ENCODE peak calls at places on chromosome 4, in eight cellular contexts. One of them, this sample, is unnamed.

GRCh38 chr4:8205241-8205707 is 6.2 kb downstream of the SH3TC1 start:
- DNase-seq in cardiac muscle cell: peak
- DNase-seq in pancreas: no peak
- DNase-seq in GM23338: no peak
- DNase-seq in mammary epithelial cell: peak
- DNase-seq in CD8-positive, alpha-beta memory T cell: no peak
- DNase-seq in DND-41: no peak
- DNase-seq in PC-3: no peak
- DNase-seq in this sample: no peak

GRCh38 chr4:183746305-183747229 is 87.5 kb downstream of the TRAPPC11 start:
- DNase-seq in cardiac muscle cell: no peak
- DNase-seq in pancreas: no peak
- DNase-seq in GM23338: no peak
- DNase-seq in mammary epithelial cell: no peak
- DNase-seq in CD8-positive, alpha-beta memory T cell: no peak
- DNase-seq in DND-41: no peak
- DNase-seq in PC-3: peak
- DNase-seq in this sample: no peak

GRCh38 chr4:151489462-151490203 is 80.7 kb downstream of the FHIP1A start:
- DNase-seq in cardiac muscle cell: no peak
- DNase-seq in pancreas: no peak
- DNase-seq in GM23338: peak
- DNase-seq in mammary epithelial cell: no peak
- DNase-seq in CD8-positive, alpha-beta memory T cell: no peak
- DNase-seq in DND-41: no peak
- DNase-seq in PC-3: no peak
- DNase-seq in this sample: no peak

GRCh38 chr4:107153228-107153627 is 117.1 kb upstream of the DKK2 start:
- DNase-seq in cardiac muscle cell: peak
- DNase-seq in pancreas: no peak
- DNase-seq in GM23338: peak
- DNase-seq in mammary epithelial cell: no peak
- DNase-seq in CD8-positive, alpha-beta memory T cell: no peak
- DNase-seq in DND-41: no peak
- DNase-seq in PC-3: no peak
- DNase-seq in this sample: no peak

GRCh38 chr4:108311313-108311712 is 142.6 kb upstream of the LEF1 start:
- DNase-seq in cardiac muscle cell: no peak
- DNase-seq in pancreas: no peak
- DNase-seq in GM23338: no peak
- DNase-seq in mammary epithelial cell: no peak
- DNase-seq in CD8-positive, alpha-beta memory T cell: no peak
- DNase-seq in DND-41: no peak
- DNase-seq in PC-3: no peak
- DNase-seq in this sample: no peak

GRCh38 chr4:22045051-22045450 is 96.5 kb upstream of the KCNIP4 start:
- DNase-seq in cardiac muscle cell: no peak
- DNase-seq in pancreas: no peak
- DNase-seq in GM23338: no peak
- DNase-seq in mammary epithelial cell: no peak
- DNase-seq in CD8-positive, alpha-beta memory T cell: no peak
- DNase-seq in DND-41: no peak
- DNase-seq in PC-3: no peak
- DNase-seq in this sample: no peak

GRCh38 chr4:25560605-25561004 is 95.0 kb upstream of the SLC34A2 start:
- DNase-seq in cardiac muscle cell: no peak
- DNase-seq in pancreas: no peak
- DNase-seq in GM23338: no peak
- DNase-seq in mammary epithelial cell: no peak
- DNase-seq in CD8-positive, alpha-beta memory T cell: no peak
- DNase-seq in DND-41: no peak
- DNase-seq in PC-3: no peak
- DNase-seq in this sample: no peak

GRCh38 chr4:43846111-43846587 is 602.5 kb downstream of the KCTD8 start:
- DNase-seq in cardiac muscle cell: no peak
- DNase-seq in pancreas: no peak
- DNase-seq in GM23338: no peak
- DNase-seq in mammary epithelial cell: no peak
- DNase-seq in CD8-positive, alpha-beta memory T cell: no peak
- DNase-seq in DND-41: no peak
- DNase-seq in PC-3: no peak
- DNase-seq in this sample: no peak

GRCh38 chr4:21884615-21885014 is 64.0 kb downstream of the KCNIP4 start:
- DNase-seq in cardiac muscle cell: no peak
- DNase-seq in pancreas: no peak
- DNase-seq in GM23338: no peak
- DNase-seq in mammary epithelial cell: no peak
- DNase-seq in CD8-positive, alpha-beta memory T cell: no peak
- DNase-seq in DND-41: no peak
- DNase-seq in PC-3: no peak
- DNase-seq in this sample: no peak

GRCh38 chr4:76449362-76449767 is 14.3 kb downstream of the SHROOM3 start:
- DNase-seq in cardiac muscle cell: no peak
- DNase-seq in pancreas: no peak
- DNase-seq in GM23338: no peak
- DNase-seq in mammary epithelial cell: no peak
- DNase-seq in CD8-positive, alpha-beta memory T cell: no peak
- DNase-seq in DND-41: no peak
- DNase-seq in PC-3: no peak
- DNase-seq in this sample: no peak

GRCh38 chr4:99436462-99436861 is 1.3 kb upstream of the ADH7 start:
- DNase-seq in cardiac muscle cell: no peak
- DNase-seq in pancreas: no peak
- DNase-seq in GM23338: no peak
- DNase-seq in mammary epithelial cell: no peak
- DNase-seq in CD8-positive, alpha-beta memory T cell: no peak
- DNase-seq in DND-41: no peak
- DNase-seq in PC-3: no peak
- DNase-seq in this sample: no peak

GRCh38 chr4:7908668-7909067 is 31.0 kb downstream of the AFAP1 start:
- DNase-seq in cardiac muscle cell: no peak
- DNase-seq in pancreas: no peak
- DNase-seq in GM23338: no peak
- DNase-seq in mammary epithelial cell: no peak
- DNase-seq in CD8-positive, alpha-beta memory T cell: no peak
- DNase-seq in DND-41: no peak
- DNase-seq in PC-3: no peak
- DNase-seq in this sample: peak

GRCh38 chr4:100786481-100786880 is 268.7 kb upstream of the EMCN start:
- DNase-seq in cardiac muscle cell: no peak
- DNase-seq in pancreas: no peak
- DNase-seq in GM23338: no peak
- DNase-seq in mammary epithelial cell: no peak
- DNase-seq in CD8-positive, alpha-beta memory T cell: no peak
- DNase-seq in DND-41: no peak
- DNase-seq in PC-3: no peak
- DNase-seq in this sample: no peak

GRCh38 chr4:15774020-15774420 is 4.1 kb upstream of the CD38 start:
- DNase-seq in cardiac muscle cell: no peak
- DNase-seq in pancreas: no peak
- DNase-seq in GM23338: no peak
- DNase-seq in mammary epithelial cell: peak
- DNase-seq in CD8-positive, alpha-beta memory T cell: no peak
- DNase-seq in DND-41: no peak
- DNase-seq in PC-3: no peak
- DNase-seq in this sample: no peak

GRCh38 chr4:186949847-186950246 is 226.2 kb upstream of the FAT1 start:
- DNase-seq in cardiac muscle cell: no peak
- DNase-seq in pancreas: no peak
- DNase-seq in GM23338: no peak
- DNase-seq in mammary epithelial cell: no peak
- DNase-seq in CD8-positive, alpha-beta memory T cell: no peak
- DNase-seq in DND-41: no peak
- DNase-seq in PC-3: no peak
- DNase-seq in this sample: no peak

GRCh38 chr4:82561745-82562552 is at the start of gene TMEM150C:
- DNase-seq in cardiac muscle cell: peak
- DNase-seq in pancreas: peak
- DNase-seq in GM23338: peak
- DNase-seq in mammary epithelial cell: no peak
- DNase-seq in CD8-positive, alpha-beta memory T cell: no peak
- DNase-seq in DND-41: no peak
- DNase-seq in PC-3: peak
- DNase-seq in this sample: no peak

GRCh38 chr4:62410371-62411003 is 1210.4 kb downstream of the ADGRL3 start:
- DNase-seq in cardiac muscle cell: peak
- DNase-seq in pancreas: no peak
- DNase-seq in GM23338: no peak
- DNase-seq in mammary epithelial cell: no peak
- DNase-seq in CD8-positive, alpha-beta memory T cell: no peak
- DNase-seq in DND-41: no peak
- DNase-seq in PC-3: no peak
- DNase-seq in this sample: no peak

DNA sequence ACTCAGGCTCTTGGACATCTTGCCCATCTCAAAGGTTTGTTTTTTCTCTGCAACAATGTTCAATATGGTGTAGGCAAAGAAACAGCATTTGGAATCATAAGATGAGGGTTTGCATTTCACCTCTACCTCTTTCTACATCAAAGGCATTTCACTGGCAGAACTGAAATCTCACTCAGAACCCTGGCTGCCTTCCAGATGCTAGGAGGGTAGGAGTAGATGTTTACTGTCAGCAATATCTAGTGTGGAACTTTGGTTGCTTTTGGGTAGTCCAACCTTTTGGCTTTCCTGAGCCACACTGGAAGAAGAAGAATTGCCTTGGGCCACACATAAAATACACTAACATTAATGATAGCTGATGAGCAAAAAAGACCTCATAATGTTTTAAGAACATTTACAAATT is 297.0 kb upstream of the KLF3 start:
- DNase-seq in cardiac muscle cell: no peak
- DNase-seq in pancreas: no peak
- DNase-seq in GM23338: no peak
- DNase-seq in mammary epithelial cell: no peak
- DNase-seq in CD8-positive, alpha-beta memory T cell: no peak
- DNase-seq in DND-41: no peak
- DNase-seq in PC-3: no peak
- DNase-seq in this sample: no peak
- H3K27ac ChIP-seq in cardiac muscle cell: no peak
- H3K27ac ChIP-seq in pancreas: no peak
- H3K27ac ChIP-seq in GM23338: no peak
- H3K27ac ChIP-seq in mammary epithelial cell: no peak
- H3K27ac ChIP-seq in CD8-positive, alpha-beta memory T cell: no peak
- H3K27ac ChIP-seq in DND-41: no peak
- H3K27ac ChIP-seq in PC-3: no peak
- H3K27ac ChIP-seq in this sample: peak

GRCh38 chr4:181194096-181194495 is 1049.1 kb upstream of the TENM3 start:
- DNase-seq in cardiac muscle cell: no peak
- DNase-seq in pancreas: no peak
- DNase-seq in GM23338: no peak
- DNase-seq in mammary epithelial cell: no peak
- DNase-seq in CD8-positive, alpha-beta memory T cell: no peak
- DNase-seq in DND-41: no peak
- DNase-seq in PC-3: no peak
- DNase-seq in this sample: no peak

GRCh38 chr4:181189751-181190150 is 1053.5 kb upstream of the TENM3 start:
- DNase-seq in cardiac muscle cell: no peak
- DNase-seq in pancreas: no peak
- DNase-seq in GM23338: no peak
- DNase-seq in mammary epithelial cell: no peak
- DNase-seq in CD8-positive, alpha-beta memory T cell: no peak
- DNase-seq in DND-41: no peak
- DNase-seq in PC-3: no peak
- DNase-seq in this sample: no peak

GRCh38 chr4:181193162-181193930 is 1049.9 kb upstream of the TENM3 start:
- DNase-seq in cardiac muscle cell: no peak
- DNase-seq in pancreas: no peak
- DNase-seq in GM23338: peak
- DNase-seq in mammary epithelial cell: no peak
- DNase-seq in CD8-positive, alpha-beta memory T cell: no peak
- DNase-seq in DND-41: no peak
- DNase-seq in PC-3: no peak
- DNase-seq in this sample: no peak
- H3K27ac ChIP-seq in cardiac muscle cell: no peak
- H3K27ac ChIP-seq in pancreas: no peak
- H3K27ac ChIP-seq in GM23338: no peak
- H3K27ac ChIP-seq in mammary epithelial cell: no peak
- H3K27ac ChIP-seq in CD8-positive, alpha-beta memory T cell: no peak
- H3K27ac ChIP-seq in DND-41: no peak
- H3K27ac ChIP-seq in PC-3: no peak
- H3K27ac ChIP-seq in this sample: no peak

GRCh38 chr4:123786955-123787354 is 390.4 kb downstream of the SPRY1 start:
- DNase-seq in cardiac muscle cell: no peak
- DNase-seq in pancreas: no peak
- DNase-seq in GM23338: no peak
- DNase-seq in mammary epithelial cell: no peak
- DNase-seq in CD8-positive, alpha-beta memory T cell: no peak
- DNase-seq in DND-41: no peak
- DNase-seq in PC-3: no peak
- DNase-seq in this sample: no peak
- H3K27ac ChIP-seq in cardiac muscle cell: no peak
- H3K27ac ChIP-seq in pancreas: no peak
- H3K27ac ChIP-seq in GM23338: no peak
- H3K27ac ChIP-seq in mammary epithelial cell: no peak
- H3K27ac ChIP-seq in CD8-positive, alpha-beta memory T cell: no peak
- H3K27ac ChIP-seq in DND-41: no peak
- H3K27ac ChIP-seq in PC-3: no peak
- H3K27ac ChIP-seq in this sample: peak

GRCh38 chr4:139973611-139974010 is 180.4 kb downstream of the MAML3 start:
- DNase-seq in cardiac muscle cell: no peak
- DNase-seq in pancreas: no peak
- DNase-seq in GM23338: no peak
- DNase-seq in mammary epithelial cell: no peak
- DNase-seq in CD8-positive, alpha-beta memory T cell: no peak
- DNase-seq in DND-41: no peak
- DNase-seq in PC-3: no peak
- DNase-seq in this sample: no peak

GRCh38 chr4:139972305-139972704 is 181.7 kb downstream of the MAML3 start:
- DNase-seq in cardiac muscle cell: no peak
- DNase-seq in pancreas: no peak
- DNase-seq in GM23338: no peak
- DNase-seq in mammary epithelial cell: peak
- DNase-seq in CD8-positive, alpha-beta memory T cell: no peak
- DNase-seq in DND-41: no peak
- DNase-seq in PC-3: peak
- DNase-seq in this sample: no peak

GRCh38 chr4:139975830-139976272 is 178.1 kb downstream of the MAML3 start:
- DNase-seq in cardiac muscle cell: no peak
- DNase-seq in pancreas: no peak
- DNase-seq in GM23338: no peak
- DNase-seq in mammary epithelial cell: peak
- DNase-seq in CD8-positive, alpha-beta memory T cell: no peak
- DNase-seq in DND-41: no peak
- DNase-seq in PC-3: peak
- DNase-seq in this sample: no peak

GRCh38 chr4:139969635-139970266 is 184.2 kb downstream of the MAML3 start:
- DNase-seq in cardiac muscle cell: no peak
- DNase-seq in pancreas: no peak
- DNase-seq in GM23338: no peak
- DNase-seq in mammary epithelial cell: no peak
- DNase-seq in CD8-positive, alpha-beta memory T cell: no peak
- DNase-seq in DND-41: no peak
- DNase-seq in PC-3: no peak
- DNase-seq in this sample: no peak

DNA sequence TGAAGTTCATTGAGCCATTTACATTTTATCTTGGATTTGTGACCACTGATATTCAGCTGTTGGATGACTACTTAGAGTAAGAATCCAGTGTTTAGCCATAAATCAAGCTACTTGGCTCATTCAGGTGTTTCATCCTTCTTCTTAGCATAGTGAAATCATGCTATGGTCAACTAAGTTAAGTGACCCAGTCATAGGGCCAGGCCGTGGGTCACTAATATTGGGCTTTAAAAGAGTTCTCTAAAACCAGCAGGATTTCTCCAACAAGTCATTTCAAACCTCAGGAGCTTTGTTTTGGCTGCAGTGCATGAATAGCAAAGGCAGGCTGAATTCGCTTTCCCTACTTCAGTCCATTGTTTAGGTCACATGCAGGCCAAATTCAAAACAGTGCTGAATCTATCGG is 181.0 kb downstream of the MAML3 start:
- DNase-seq in cardiac muscle cell: no peak
- DNase-seq in pancreas: no peak
- DNase-seq in GM23338: peak
- DNase-seq in mammary epithelial cell: peak
- DNase-seq in CD8-positive, alpha-beta memory T cell: no peak
- DNase-seq in DND-41: no peak
- DNase-seq in PC-3: no peak
- DNase-seq in this sample: no peak
- H3K27ac ChIP-seq in cardiac muscle cell: no peak
- H3K27ac ChIP-seq in pancreas: no peak
- H3K27ac ChIP-seq in GM23338: no peak
- H3K27ac ChIP-seq in mammary epithelial cell: no peak
- H3K27ac ChIP-seq in CD8-positive, alpha-beta memory T cell: no peak
- H3K27ac ChIP-seq in DND-41: no peak
- H3K27ac ChIP-seq in PC-3: no peak
- H3K27ac ChIP-seq in this sample: no peak

This sample was measured in right atrium auricular region.